ENCODE peak calls at places on chromosome 2, in nine cellular contexts. One of them, this sample, is unnamed.
A peak's percentile ranks its signal among the peaks of the same experiment; 100 is the strongest.

GRCh38 chr2:9002313-9002636 is 1.2 kb downstream of the MBOAT2 start:
- DNase-seq in activated CD4-positive, CD25-positive, alpha-beta regulatory T cell: no peak
- DNase-seq in SK-N-DZ: no peak
- DNase-seq in EL: no peak
- DNase-seq in activated T-cell treated with anti-CD3 and anti-CD28 coated beads, Interleukin-2, amount 50 U/mL, for 1 hour: no peak
- DNase-seq in fibroblast of lung: no peak
- DNase-seq in mucosa of gallbladder: no peak
- DNase-seq in left cardiac atrium: no peak
- DNase-seq in NCI-H774: no peak
- DNase-seq in this sample: no peak

GRCh38 chr2:119180891-119181290 is 22.3 kb upstream of the C1QL2 start:
- DNase-seq in activated CD4-positive, CD25-positive, alpha-beta regulatory T cell: no peak
- DNase-seq in SK-N-DZ: no peak
- DNase-seq in EL: no peak
- DNase-seq in activated T-cell treated with anti-CD3 and anti-CD28 coated beads, Interleukin-2, amount 50 U/mL, for 1 hour: no peak
- DNase-seq in fibroblast of lung: no peak
- DNase-seq in mucosa of gallbladder: no peak
- DNase-seq in left cardiac atrium: no peak
- DNase-seq in NCI-H774: no peak
- DNase-seq in this sample: no peak

GRCh38 chr2:213320604-213321003 is 36.3 kb downstream of the SPAG16 start:
- DNase-seq in activated CD4-positive, CD25-positive, alpha-beta regulatory T cell: no peak
- DNase-seq in SK-N-DZ: no peak
- DNase-seq in EL: no peak
- DNase-seq in activated T-cell treated with anti-CD3 and anti-CD28 coated beads, Interleukin-2, amount 50 U/mL, for 1 hour: no peak
- DNase-seq in fibroblast of lung: no peak
- DNase-seq in mucosa of gallbladder: no peak
- DNase-seq in left cardiac atrium: no peak
- DNase-seq in NCI-H774: no peak
- DNase-seq in this sample: no peak

GRCh38 chr2:60507211-60507810 is 46.1 kb downstream of the BCL11A start:
- DNase-seq in activated CD4-positive, CD25-positive, alpha-beta regulatory T cell: no peak
- DNase-seq in SK-N-DZ: no peak
- DNase-seq in EL: no peak
- DNase-seq in activated T-cell treated with anti-CD3 and anti-CD28 coated beads, Interleukin-2, amount 50 U/mL, for 1 hour: no peak
- DNase-seq in fibroblast of lung: no peak
- DNase-seq in mucosa of gallbladder: no peak
- DNase-seq in left cardiac atrium: no peak
- DNase-seq in NCI-H774: no peak
- DNase-seq in this sample: no peak

GRCh38 chr2:126979604-126980003 is 80.9 kb downstream of the TEX51 start:
- DNase-seq in activated CD4-positive, CD25-positive, alpha-beta regulatory T cell: no peak
- DNase-seq in SK-N-DZ: no peak
- DNase-seq in EL: no peak
- DNase-seq in activated T-cell treated with anti-CD3 and anti-CD28 coated beads, Interleukin-2, amount 50 U/mL, for 1 hour: no peak
- DNase-seq in fibroblast of lung: no peak
- DNase-seq in mucosa of gallbladder: no peak
- DNase-seq in left cardiac atrium: no peak
- DNase-seq in NCI-H774: no peak
- DNase-seq in this sample: no peak

GRCh38 chr2:47617028-47617427 is 165.9 kb upstream of the MSH6 start:
- DNase-seq in activated CD4-positive, CD25-positive, alpha-beta regulatory T cell: no peak
- DNase-seq in SK-N-DZ: no peak
- DNase-seq in EL: no peak
- DNase-seq in activated T-cell treated with anti-CD3 and anti-CD28 coated beads, Interleukin-2, amount 50 U/mL, for 1 hour: no peak
- DNase-seq in fibroblast of lung: no peak
- DNase-seq in mucosa of gallbladder: no peak
- DNase-seq in left cardiac atrium: no peak
- DNase-seq in NCI-H774: no peak
- DNase-seq in this sample: no peak

GRCh38 chr2:150997066-150997465 is 264.6 kb downstream of the RBM43 start:
- DNase-seq in activated CD4-positive, CD25-positive, alpha-beta regulatory T cell: no peak
- DNase-seq in SK-N-DZ: peak; percentile 75
- DNase-seq in EL: no peak
- DNase-seq in activated T-cell treated with anti-CD3 and anti-CD28 coated beads, Interleukin-2, amount 50 U/mL, for 1 hour: no peak
- DNase-seq in fibroblast of lung: no peak
- DNase-seq in mucosa of gallbladder: no peak
- DNase-seq in left cardiac atrium: no peak
- DNase-seq in NCI-H774: no peak
- DNase-seq in this sample: no peak

GRCh38 chr2:182061739-182062138 is 76.1 kb downstream of the PPP1R1C start:
- DNase-seq in activated CD4-positive, CD25-positive, alpha-beta regulatory T cell: no peak
- DNase-seq in SK-N-DZ: no peak
- DNase-seq in EL: no peak
- DNase-seq in activated T-cell treated with anti-CD3 and anti-CD28 coated beads, Interleukin-2, amount 50 U/mL, for 1 hour: no peak
- DNase-seq in fibroblast of lung: no peak
- DNase-seq in mucosa of gallbladder: no peak
- DNase-seq in left cardiac atrium: no peak
- DNase-seq in NCI-H774: no peak
- DNase-seq in this sample: no peak

GRCh38 chr2:155424518-155424917 is 726.0 kb downstream of the KCNJ3 start:
- DNase-seq in activated CD4-positive, CD25-positive, alpha-beta regulatory T cell: no peak
- DNase-seq in SK-N-DZ: no peak
- DNase-seq in EL: no peak
- DNase-seq in activated T-cell treated with anti-CD3 and anti-CD28 coated beads, Interleukin-2, amount 50 U/mL, for 1 hour: no peak
- DNase-seq in fibroblast of lung: no peak
- DNase-seq in mucosa of gallbladder: no peak
- DNase-seq in left cardiac atrium: no peak
- DNase-seq in NCI-H774: no peak
- DNase-seq in this sample: no peak

GRCh38 chr2:10137053-10137843 is 14.7 kb downstream of the RRM2 start:
- DNase-seq in activated CD4-positive, CD25-positive, alpha-beta regulatory T cell: no peak
- DNase-seq in SK-N-DZ: no peak
- DNase-seq in EL: peak; percentile 46
- DNase-seq in activated T-cell treated with anti-CD3 and anti-CD28 coated beads, Interleukin-2, amount 50 U/mL, for 1 hour: no peak
- DNase-seq in fibroblast of lung: no peak
- DNase-seq in mucosa of gallbladder: no peak
- DNase-seq in left cardiac atrium: no peak
- DNase-seq in NCI-H774: no peak
- DNase-seq in this sample: no peak

This sample was measured in mesothelial cell of epicardium.